ENCODE peak calls at places on chromosomes 16 and 17, in seven cellular contexts. H is GF-D8; B is AG04450; E is IMR-90; R is stimulated activated effector memory CD8-positive, alpha-beta T cell treated with anti-CD3 and anti-CD28 coated beads, Interleukin-12 subunit alpha, Interleukin-12 subunit beta, amount 100 ng/mL, for 72 hours; S is H9; X is fibroblast of the conjunctiva. Z is an unnamed sample.

GRCh38 chr17:59341922-59342321 is 10.5 kb downstream of the YPEL2 start:
- DNase-seq in H (no peak), B (no peak), E (no peak), R (no peak), S (no peak), X (no peak), Z (peak)

GRCh38 chr16:89705006-89705405 is 3.5 kb upstream of the SPATA2L start:
- DNase-seq in H (no peak), B (no peak), E (no peak), R (no peak), S (no peak), X (no peak), Z (no peak)

GRCh38 chr17:16286947-16287562 is 66.2 kb downstream of the CENPV start:
- DNase-seq in H (no peak), B (no peak), E (no peak), R (no peak), S (peak), X (no peak), Z (peak)

GRCh38 chr17:79600071-79600470 is 10.8 kb downstream of the RBFOX3 start:
- DNase-seq in H (no peak), B (no peak), E (no peak), R (no peak), S (no peak), X (no peak), Z (no peak)

GRCh38 chr16:49012961-49013726 is 268.5 kb downstream of the CBLN1 start:
- DNase-seq in H (no peak), B (no peak), E (no peak), R (no peak), S (no peak), X (no peak), Z (no peak)

GRCh38 chr16:11610580-11610979 is 23.9 kb upstream of the LITAF start:
- DNase-seq in H (no peak), B (no peak), E (no peak), R (no peak), S (no peak), X (no peak), Z (no peak)

GRCh38 chr17:73824321-73824720 is 180.1 kb upstream of the SDK2 start:
- DNase-seq in H (no peak), B (no peak), E (no peak), R (no peak), S (no peak), X (no peak), Z (no peak)

GRCh38 chr17:41052594-41052993 is 2.4 kb downstream of the KRTAP2-2 start:
- DNase-seq in H (no peak), B (no peak), E (no peak), R (no peak), S (no peak), X (no peak), Z (no peak)

GRCh38 chr17:33447090-33447489 is 154.0 kb upstream of the ASIC2 start:
- DNase-seq in H (no peak), B (no peak), E (no peak), R (no peak), S (no peak), X (no peak), Z (no peak)

GRCh38 chr17:45739786-45740185 is 44.3 kb upstream of the CRHR1 start:
- DNase-seq in H (no peak), B (no peak), E (no peak), R (no peak), S (no peak), X (no peak), Z (no peak)

GRCh38 chr17:45680360-45680759 is 103.8 kb upstream of the CRHR1 start:
- DNase-seq in H (no peak), B (no peak), E (no peak), R (no peak), S (no peak), X (no peak), Z (no peak)

GRCh38 chr16:11748023-11748403 is 5.4 kb upstream of the TXNDC11 start:
- DNase-seq in H (no peak), B (no peak), E (no peak), R (no peak), S (no peak), X (no peak), Z (no peak)

GRCh38 chr17:8162232-8162996 is at the start of gene VAMP2:
- DNase-seq in H (no peak), B (no peak), E (peak), R (peak), S (peak), X (no peak), Z (no peak)

GRCh38 chr17:63843387-63844292 is 1.2 kb upstream of the SMARCD2 start:
- DNase-seq in H (peak), B (peak), E (peak), R (no peak), S (no peak), X (peak), Z (peak)

GRCh38 chr17:47810200-47810821 is 11.3 kb downstream of the OSBPL7 start:
- DNase-seq in H (no peak), B (peak), E (peak), R (no peak), S (peak), X (peak), Z (no peak)

GRCh38 chr16:64914-65255 is 7.5 kb downstream of the RHBDF1 start:
- DNase-seq in H (no peak), B (no peak), E (no peak), R (no peak), S (no peak), X (no peak), Z (no peak)

GRCh38 chr16:16877061-16877460 is 498.1 kb downstream of the NPIPA7 start:
- DNase-seq in H (no peak), B (no peak), E (no peak), R (no peak), S (no peak), X (no peak), Z (no peak)

GRCh38 chr16:77383606-77384187 is 51.1 kb downstream of the ADAMTS18 start:
- DNase-seq in H (no peak), B (no peak), E (no peak), R (no peak), S (no peak), X (no peak), Z (no peak)

GRCh38 chr16:27747946-27748345 is 198.0 kb downstream of the KATNIP start:
- DNase-seq in H (no peak), B (no peak), E (no peak), R (no peak), S (no peak), X (no peak), Z (no peak)

GRCh38 chr16:86072328-86073102 is 173.6 kb downstream of the IRF8 start:
- DNase-seq in H (no peak), B (peak), E (peak), R (no peak), S (peak), X (peak), Z (peak)

Z was measured in MV-4-11.